ENCODE peak calls at places on chromosomes 16 and 17, in five cellular contexts. H is activated naive CD4-positive, alpha-beta T cell treated with anti-CD3 and anti-CD28 coated beads, Interleukin-2, amount 10 ng/mL, durations not matched to agents 7 days and 5 days; Q is NCI-H2081; Z is HEK293T; R is colonic mucosa. Y is an unnamed sample.

GRCh38 chr17:79595471-79595870 is 15.4 kb downstream of the RBFOX3 start:
- DNase-seq in H (no peak), Q (no peak), Z (no peak), R (no peak), Y (no peak)

GRCh38 chr16:66128363-66128725 is 238.1 kb upstream of the CDH5 start:
- DNase-seq in H (no peak), Q (no peak), Z (no peak), R (no peak), Y (no peak)

GRCh38 chr17:6023452-6023851 is 46.7 kb upstream of the WSCD1 start:
- DNase-seq in H (no peak), Q (no peak), Z (no peak), R (no peak), Y (no peak)

GRCh38 chr16:31568577-31569359 is 41.1 kb downstream of the AHSP start:
- DNase-seq in H (no peak), Q (no peak), Z (no peak), R (peak; percentile 20), Y (no peak)

GRCh38 chr17:2697611-2698162 is 13.9 kb downstream of the CLUH start:
- DNase-seq in H (peak; percentile 5), Q (no peak), Z (no peak), R (no peak), Y (no peak)

GRCh38 chr16:15960124-15960971 is 10.9 kb downstream of the ABCC1 start:
- DNase-seq in H (no peak), Q (no peak), Z (no peak), R (no peak), Y (no peak)

GRCh38 chr16:87945351-87946042 is 5.7 kb upstream of the BANP start:
- DNase-seq in H (peak; percentile 35), Q (peak; percentile 86), Z (no peak), R (peak; percentile 75), Y (peak; percentile 46)

GRCh38 chr16:63806794-63807506 is 1314.9 kb downstream of the CDH11 start:
- DNase-seq in H (no peak), Q (no peak), Z (no peak), R (no peak), Y (no peak)

GRCh38 chr17:11391134-11391533 is 150.1 kb downstream of the SHISA6 start:
- DNase-seq in H (no peak), Q (no peak), Z (no peak), R (peak; percentile 44), Y (no peak)

GRCh38 chr17:63973930-63974593 is 1.3 kb upstream of the SCN4A start:
- DNase-seq in H (no peak), Q (no peak), Z (no peak), R (no peak), Y (no peak)

GRCh38 chr17:33875973-33876372 is 379.1 kb upstream of the CCL2 start:
- DNase-seq in H (no peak), Q (no peak), Z (no peak), R (no peak), Y (no peak)

GRCh38 chr16:83705856-83706255 is 101.9 kb upstream of the HSBP1 start:
- DNase-seq in H (no peak), Q (no peak), Z (no peak), R (no peak), Y (no peak)

GRCh38 chr17:65389956-65390355 is 171.5 kb downstream of the AXIN2 start:
- DNase-seq in H (no peak), Q (no peak), Z (no peak), R (no peak), Y (no peak)

GRCh38 chr17:74430385-74430705 is 1.5 kb upstream of the GPRC5C start:
- DNase-seq in H (no peak), Q (no peak), Z (no peak), R (no peak), Y (no peak)

GRCh38 chr16:63530208-63530607 is 1494.0 kb upstream of the CDH8 start:
- DNase-seq in H (no peak), Q (no peak), Z (no peak), R (no peak), Y (no peak)

GRCh38 chr17:36534881-36535668 is at the start of gene PIGW:
- DNase-seq in H (peak; percentile 91), Q (peak; percentile 95), Z (peak; percentile 83), R (peak; percentile 92), Y (peak; percentile 88)

GRCh38 chr16:11612110-11612981 is 25.6 kb upstream of the LITAF start:
- DNase-seq in H (no peak), Q (no peak), Z (no peak), R (peak; percentile 85), Y (no peak)

GRCh38 chr17:7767425-7768021 is 50.0 kb downstream of the DNAH2 start:
- DNase-seq in H (no peak), Q (no peak), Z (no peak), R (no peak), Y (no peak)

GRCh38 chr17:27282054-27282501 is 11.8 kb upstream of the WSB1 start:
- DNase-seq in H (no peak), Q (no peak), Z (no peak), R (no peak), Y (no peak)

GRCh38 chr17:1882836-1883235 is 53.0 kb downstream of the RPA1 start:
- DNase-seq in H (peak; percentile 54), Q (no peak), Z (peak; percentile 51), R (peak; percentile 32), Y (peak; percentile 20)

GRCh38 chr17:77772461-77772897 is 186.0 kb upstream of the TNRC6C start:
- DNase-seq in H (peak; percentile 75), Q (no peak), Z (peak; percentile 89), R (peak; percentile 65), Y (peak; percentile 43)

GRCh38 chr17:55238931-55239297 is 25.8 kb upstream of the HLF start:
- DNase-seq in H (no peak), Q (peak; percentile 38), Z (peak; percentile 34), R (peak; percentile 24), Y (no peak)

GRCh38 chr17:33551075-33551474 is 258.0 kb upstream of the ASIC2 start:
- DNase-seq in H (no peak), Q (no peak), Z (no peak), R (no peak), Y (no peak)

Y was measured in neuronal stem cell.